ENCODE peak calls at places on chromosomes 11 and 22, in four cellular contexts. One of them, this sample, is unnamed.

GRCh38 chr11:19711911-19712280 is 741 bp upstream of the NAV2 start:
- DNase-seq in tibial artery: no peak
- DNase-seq in left lung: no peak
- DNase-seq in AG04450: no peak
- DNase-seq in this sample: no peak

GRCh38 chr11:132408877-132409276 is 1038.5 kb downstream of the NTM start:
- DNase-seq in tibial artery: no peak
- DNase-seq in left lung: no peak
- DNase-seq in AG04450: no peak
- DNase-seq in this sample: no peak

GRCh38 chr11:36361901-36362391 is 65.9 kb downstream of the PRR5L start:
- DNase-seq in tibial artery: peak; percentile 63
- DNase-seq in left lung: no peak
- DNase-seq in AG04450: peak; percentile 68
- DNase-seq in this sample: no peak

GRCh38 chr11:120400564-120401364 is 64.6 kb downstream of the ARHGEF12 start:
- DNase-seq in tibial artery: peak; percentile 37
- DNase-seq in left lung: no peak
- DNase-seq in AG04450: peak; percentile 94
- DNase-seq in this sample: peak; percentile 25

GRCh38 chr11:6695377-6695776 is 12.2 kb upstream of the MRPL17 start:
- DNase-seq in tibial artery: no peak
- DNase-seq in left lung: no peak
- DNase-seq in AG04450: no peak
- DNase-seq in this sample: no peak

GRCh38 chr11:120288021-120288420 is 37.1 kb upstream of the TLCD5 start:
- DNase-seq in tibial artery: no peak
- DNase-seq in left lung: no peak
- DNase-seq in AG04450: no peak
- DNase-seq in this sample: no peak

GRCh38 chr11:33723238-33723881 is 12.9 kb downstream of the CD59 start:
- DNase-seq in tibial artery: no peak
- DNase-seq in left lung: no peak
- DNase-seq in AG04450: peak; percentile 60
- DNase-seq in this sample: peak; percentile 83

GRCh38 chr22:21980547-21980946 is 2.0 kb downstream of the TOP3B start:
- DNase-seq in tibial artery: no peak
- DNase-seq in left lung: no peak
- DNase-seq in AG04450: no peak
- DNase-seq in this sample: no peak

GRCh38 chr11:33721291-33721840 is 14.9 kb downstream of the CD59 start:
- DNase-seq in tibial artery: no peak
- DNase-seq in left lung: no peak
- DNase-seq in AG04450: no peak
- DNase-seq in this sample: no peak

GRCh38 chr11:62689421-62690183 is at the start of gene LRRN4CL:
- DNase-seq in tibial artery: peak; percentile 90
- DNase-seq in left lung: no peak
- DNase-seq in AG04450: peak; percentile 85
- DNase-seq in this sample: peak; percentile 65

GRCh38 chr22:38657248-38657909 is 941 bp downstream of the CBY1 start:
- DNase-seq in tibial artery: no peak
- DNase-seq in left lung: no peak
- DNase-seq in AG04450: no peak
- DNase-seq in this sample: no peak

GRCh38 chr22:36369004-36369921 is 18.5 kb downstream of the MYH9 start:
- DNase-seq in tibial artery: no peak
- DNase-seq in left lung: no peak
- DNase-seq in AG04450: no peak
- DNase-seq in this sample: no peak

GRCh38 chr11:34181856-34182405 is 76.5 kb downstream of the NAT10 start:
- DNase-seq in tibial artery: no peak
- DNase-seq in left lung: no peak
- DNase-seq in AG04450: no peak
- DNase-seq in this sample: no peak

GRCh38 chr22:43183496-43184263 is 3.3 kb downstream of the TTLL12 start:
- DNase-seq in tibial artery: no peak
- DNase-seq in left lung: no peak
- DNase-seq in AG04450: no peak
- DNase-seq in this sample: no peak

GRCh38 chr11:8222820-8223512 is 40.7 kb downstream of the LMO1 start:
- DNase-seq in tibial artery: no peak
- DNase-seq in left lung: peak; percentile 20
- DNase-seq in AG04450: no peak
- DNase-seq in this sample: no peak

GRCh38 chr22:30754971-30755759 is 60.5 kb downstream of the OSBP2 start:
- DNase-seq in tibial artery: peak; percentile 29
- DNase-seq in left lung: peak; percentile 44
- DNase-seq in AG04450: peak; percentile 61
- DNase-seq in this sample: peak; percentile 29

GRCh38 chr11:57279131-57279530 is 42.1 kb upstream of the APLNR start:
- DNase-seq in tibial artery: no peak
- DNase-seq in left lung: no peak
- DNase-seq in AG04450: no peak
- DNase-seq in this sample: no peak

GRCh38 chr11:108562746-108563581 is 30.6 kb downstream of the EXPH5 start:
- DNase-seq in tibial artery: no peak
- DNase-seq in left lung: no peak
- DNase-seq in AG04450: no peak
- DNase-seq in this sample: no peak

GRCh38 chr11:61283613-61284012 is 11.5 kb downstream of the VWCE start:
- DNase-seq in tibial artery: no peak
- DNase-seq in left lung: no peak
- DNase-seq in AG04450: no peak
- DNase-seq in this sample: no peak

GRCh38 chr11:12693485-12694181 is 19.4 kb downstream of the TEAD1 start:
- DNase-seq in tibial artery: peak; percentile 64
- DNase-seq in left lung: no peak
- DNase-seq in AG04450: peak; percentile 94
- DNase-seq in this sample: no peak

GRCh38 chr11:64786308-64786707 is 8.0 kb upstream of the SF1 start:
- DNase-seq in tibial artery: peak; percentile 18
- DNase-seq in left lung: peak; percentile 13
- DNase-seq in AG04450: no peak
- DNase-seq in this sample: no peak

GRCh38 chr11:95101935-95102334 is 12.3 kb downstream of the ENDOD1 start:
- DNase-seq in tibial artery: no peak
- DNase-seq in left lung: no peak
- DNase-seq in AG04450: no peak
- DNase-seq in this sample: no peak

GRCh38 chr22:50486561-50487289 is at the start of gene MIOX:
- DNase-seq in tibial artery: no peak
- DNase-seq in left lung: no peak
- DNase-seq in AG04450: no peak
- DNase-seq in this sample: no peak

GRCh38 chr11:22752908-22753310 is 76.7 kb downstream of the SVIP start:
- DNase-seq in tibial artery: no peak
- DNase-seq in left lung: no peak
- DNase-seq in AG04450: no peak
- DNase-seq in this sample: no peak

GRCh38 chr11:5592615-5593014 is 3.8 kb upstream of the TRIM6 start:
- DNase-seq in tibial artery: no peak
- DNase-seq in left lung: no peak
- DNase-seq in AG04450: no peak
- DNase-seq in this sample: no peak

GRCh38 chr22:19680287-19680881 is 33.9 kb upstream of the SEPTIN5 start:
- DNase-seq in tibial artery: no peak
- DNase-seq in left lung: no peak
- DNase-seq in AG04450: no peak
- DNase-seq in this sample: no peak

GRCh38 chr11:85844439-85845051 is 10.6 kb upstream of the CCDC83 start:
- DNase-seq in tibial artery: no peak
- DNase-seq in left lung: no peak
- DNase-seq in AG04450: no peak
- DNase-seq in this sample: no peak

GRCh38 chr22:30385913-30386312 is 1.3 kb downstream of the RNF215 start:
- DNase-seq in tibial artery: no peak
- DNase-seq in left lung: no peak
- DNase-seq in AG04450: no peak
- DNase-seq in this sample: no peak

GRCh38 chr11:26936109-26936508 is 57.8 kb upstream of the FIBIN start:
- DNase-seq in tibial artery: no peak
- DNase-seq in left lung: no peak
- DNase-seq in AG04450: no peak
- DNase-seq in this sample: no peak

GRCh38 chr11:1298695-1299492 is 10.5 kb downstream of the TOLLIP start:
- DNase-seq in tibial artery: peak; percentile 84
- DNase-seq in left lung: peak; percentile 90
- DNase-seq in AG04450: no peak
- DNase-seq in this sample: peak; percentile 73

GRCh38 chr11:78806214-78807004 is 231.7 kb upstream of the NARS2 start:
- DNase-seq in tibial artery: peak; percentile 30
- DNase-seq in left lung: peak; percentile 58
- DNase-seq in AG04450: no peak
- DNase-seq in this sample: no peak

GRCh38 chr11:32034680-32035079 is 56.2 kb upstream of the RCN1 start:
- DNase-seq in tibial artery: no peak
- DNase-seq in left lung: no peak
- DNase-seq in AG04450: no peak
- DNase-seq in this sample: no peak

GRCh38 chr11:93767018-93767417 is 17.1 kb upstream of the MED17 start:
- DNase-seq in tibial artery: no peak
- DNase-seq in left lung: no peak
- DNase-seq in AG04450: no peak
- DNase-seq in this sample: no peak

GRCh38 chr22:39244496-39245129 is at the start of gene PDGFB:
- DNase-seq in tibial artery: peak; percentile 44
- DNase-seq in left lung: no peak
- DNase-seq in AG04450: no peak
- DNase-seq in this sample: peak; percentile 66

DNA sequence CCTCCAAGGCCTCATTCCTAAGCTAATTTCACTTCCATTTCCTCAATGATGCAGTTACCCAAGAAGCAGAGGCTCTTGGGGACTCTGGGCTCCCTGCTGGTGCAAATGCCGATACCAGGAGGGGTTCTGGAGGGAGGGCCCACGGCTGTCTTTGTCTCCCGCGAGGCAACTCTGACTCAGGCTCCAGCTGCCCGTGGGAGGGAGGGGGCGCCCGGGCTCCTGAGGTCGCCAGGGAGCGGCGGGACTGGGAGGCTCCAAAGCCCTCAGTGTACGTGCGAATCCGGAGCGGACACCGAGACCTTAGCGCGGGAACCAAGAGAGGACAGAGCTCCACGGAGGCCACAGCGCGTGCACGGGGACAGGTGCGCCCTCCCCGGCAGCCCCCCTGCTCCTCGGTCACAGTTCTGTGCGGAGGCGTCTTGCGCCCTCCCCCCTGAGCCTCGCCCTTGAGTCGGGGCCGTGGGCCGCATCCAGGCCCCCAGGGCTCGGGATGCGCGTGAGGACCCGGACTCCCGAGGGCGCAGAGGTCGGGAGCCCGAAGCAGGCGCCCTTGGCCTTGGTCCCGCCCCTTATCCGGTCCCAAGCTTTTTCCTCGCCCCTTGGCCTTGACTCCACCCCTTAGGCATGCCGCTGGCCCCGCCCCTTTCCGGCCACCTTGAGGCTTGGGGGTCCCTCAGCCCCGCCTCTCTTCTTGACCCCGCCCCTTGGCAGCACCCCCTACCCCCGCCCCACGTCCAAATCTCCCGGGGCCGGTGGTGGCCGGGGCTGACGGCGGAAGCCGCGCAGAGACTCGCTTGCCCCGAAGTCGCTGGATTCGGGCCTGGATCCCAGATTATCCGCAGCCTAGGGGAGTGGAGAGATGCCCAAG is 4.7 kb upstream of the SHISA8 start:
- DNase-seq in tibial artery: no peak
- DNase-seq in left lung: peak; percentile 67
- DNase-seq in AG04450: no peak
- DNase-seq in this sample: peak; percentile 74
- H3K4me3 ChIP-seq in tibial artery: peak overlapping the region; percentile 54
- H3K4me3 ChIP-seq in left lung: peak overlapping the region; percentile 38
- H3K4me3 ChIP-seq in AG04450: peak overlapping the region; percentile 49
- H3K4me3 ChIP-seq in this sample: peak overlapping the region; percentile 58

GRCh38 chr11:15157738-15158137 is 43.0 kb downstream of the INSC start:
- DNase-seq in tibial artery: no peak
- DNase-seq in left lung: no peak
- DNase-seq in AG04450: no peak
- DNase-seq in this sample: no peak
- H3K27ac ChIP-seq in tibial artery: no peak overlapping the region
- H3K27ac ChIP-seq in left lung: no peak overlapping the region
- H3K27ac ChIP-seq in AG04450: peak overlapping the region; percentile 58
- H3K27ac ChIP-seq in this sample: no peak overlapping the region

DNA sequence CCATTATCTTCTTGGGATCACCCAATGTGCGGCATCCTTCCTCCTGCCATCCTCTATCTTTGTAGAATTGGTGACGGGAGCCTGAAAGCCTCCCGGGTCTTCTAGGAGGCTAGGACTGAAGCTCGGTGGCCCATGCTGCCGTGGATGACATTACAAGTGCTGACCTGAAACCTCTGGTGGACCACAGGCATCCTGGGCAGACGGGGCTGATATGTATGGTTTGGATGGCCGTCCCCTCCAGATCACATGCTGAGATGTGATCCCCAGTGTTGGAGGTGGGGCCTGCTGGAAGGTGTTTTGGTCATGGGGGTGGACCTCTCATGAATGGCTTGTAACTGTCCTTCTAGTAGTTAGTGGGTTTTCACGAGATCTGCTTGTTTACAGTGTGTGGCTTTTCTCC is 1525.8 kb downstream of the BRD1 start:
- DNase-seq in tibial artery: no peak
- DNase-seq in left lung: no peak
- DNase-seq in AG04450: no peak
- DNase-seq in this sample: no peak
- H3K9me3 ChIP-seq in tibial artery: no peaks in the 10 kb centered on the region
- H3K9me3 ChIP-seq in left lung: no peaks in the 10 kb centered on the region
- H3K9me3 ChIP-seq in AG04450: peaks cover 86% of the 10 kb centered on the region
- H3K9me3 ChIP-seq in this sample: no peaks in the 10 kb centered on the region

GRCh38 chr22:46043339-46043738 is 66.4 kb upstream of the WNT7B start:
- DNase-seq in tibial artery: peak; percentile 20
- DNase-seq in left lung: peak; percentile 30
- DNase-seq in AG04450: no peak
- DNase-seq in this sample: no peak

GRCh38 chr22:46039531-46039930 is 62.6 kb upstream of the WNT7B start:
- DNase-seq in tibial artery: no peak
- DNase-seq in left lung: no peak
- DNase-seq in AG04450: no peak
- DNase-seq in this sample: no peak

GRCh38 chr22:46040471-46041465 is 63.8 kb upstream of the WNT7B start:
- DNase-seq in tibial artery: peak; percentile 17
- DNase-seq in left lung: peak; percentile 26
- DNase-seq in AG04450: no peak
- DNase-seq in this sample: no peak

GRCh38 chr22:46042786-46043185 is 65.8 kb upstream of the WNT7B start:
- DNase-seq in tibial artery: no peak
- DNase-seq in left lung: no peak
- DNase-seq in AG04450: no peak
- DNase-seq in this sample: no peak

DNA sequence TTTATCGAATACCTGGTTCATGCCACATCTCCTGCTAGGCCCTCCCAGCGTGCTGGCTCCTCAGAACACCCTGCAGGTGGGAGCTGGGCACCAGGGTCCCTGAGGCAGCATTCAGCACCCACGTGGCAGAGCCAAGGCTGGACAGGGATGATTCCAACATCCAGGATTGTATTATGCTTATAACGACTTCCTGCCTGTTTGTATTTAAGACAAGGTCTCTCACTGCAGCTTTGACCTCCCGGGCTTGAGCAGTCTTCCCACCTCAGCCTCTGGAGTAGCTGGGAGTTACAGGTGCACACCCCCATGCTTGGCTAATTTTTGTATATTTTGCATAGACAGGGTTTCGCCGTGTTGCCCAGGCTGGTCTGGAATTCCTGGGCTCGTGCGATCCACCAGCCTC is 64.7 kb upstream of the WNT7B start:
- DNase-seq in tibial artery: no peak
- DNase-seq in left lung: no peak
- DNase-seq in AG04450: no peak
- DNase-seq in this sample: no peak
- H3K4me3 ChIP-seq in tibial artery: no peak overlapping the region
- H3K4me3 ChIP-seq in left lung: no peak overlapping the region
- H3K4me3 ChIP-seq in AG04450: no peak overlapping the region
- H3K4me3 ChIP-seq in this sample: no peak overlapping the region